ENCODE peak calls at places on chromosomes 5 and 9, in seven cellular contexts. D is CD8-positive, alpha-beta memory T cell; O is CD4-positive, alpha-beta memory T cell; T is neural progenitor cell; P is lower lobe of right lung; M is mammary epithelial cell; F is left lung. L is an unnamed sample.

GRCh38 chr5:35134278-35135030 is 86.7 kb upstream of the AGXT2 start:
- DNase-seq in F (no peak), D (no peak), M (no peak), O (no peak), P (no peak), T (no peak), L (no peak)

GRCh38 chr5:135462304-135462703 is 10.2 kb upstream of the TIFAB start:
- DNase-seq in F (no peak), T (peak; percentile 94), D (peak; percentile 19), P (no peak), O (peak; percentile 54), M (peak; percentile 41), L (peak; percentile 41)

GRCh38 chr5:112283943-112284342 is 135.1 kb downstream of the EPB41L4A start:
- DNase-seq in P (no peak), F (no peak), D (no peak), O (no peak), T (no peak), M (no peak), L (no peak)

GRCh38 chr5:147332643-147333042 is 97.8 kb downstream of the STK32A start:
- DNase-seq in F (no peak), P (no peak), D (no peak), M (no peak), O (no peak), T (peak; percentile 85), L (no peak)

GRCh38 chr5:110951373-110951791 is 120.1 kb upstream of the TSLP start:
- DNase-seq in D (no peak), T (no peak), P (no peak), F (no peak), O (no peak), M (peak; percentile 81), L (no peak)

GRCh38 chr5:168227001-168227400 is 64.4 kb upstream of the WWC1 start:
- DNase-seq in M (peak; percentile 29), F (no peak), T (no peak), D (no peak), P (no peak), O (no peak), L (no peak)

GRCh38 chr5:1006656-1007071 is 1.9 kb upstream of the NKD2 start:
- DNase-seq in P (peak; percentile 28), O (no peak), M (no peak), D (no peak), T (no peak), F (peak; percentile 32), L (peak; percentile 72)

GRCh38 chr5:483434-484184 is 40.6 kb downstream of the EXOC3 start:
- DNase-seq in T (no peak), P (no peak), D (no peak), O (no peak), M (no peak), F (no peak), L (no peak)

GRCh38 chr5:23007226-23007625 is 154.1 kb upstream of the CDH12 start:
- DNase-seq in M (peak; percentile 7), F (no peak), D (no peak), P (no peak), T (no peak), O (no peak), L (no peak)

GRCh38 chr5:146368137-146368536 is 29.5 kb downstream of the POU4F3 start:
- DNase-seq in D (no peak), F (no peak), P (no peak), O (no peak), M (peak; percentile 61), T (no peak), L (no peak)

GRCh38 chr5:59143926-59144333 is 561.1 kb downstream of the RAB3C start:
- DNase-seq in O (no peak), D (no peak), T (no peak), F (no peak), P (no peak), M (no peak), L (no peak)

GRCh38 chr9:128072144-128073021 is 4.4 kb downstream of the SLC25A25 start:
- DNase-seq in O (peak; percentile 74), M (peak; percentile 63), P (peak; percentile 77), F (no peak), T (no peak), D (peak; percentile 45), L (peak; percentile 94)
- H3K4me1 ChIP-seq in O (peaks cover 68% of the 10 kb centered on the region), M (peaks cover 13% of the 10 kb centered on the region), P (peaks cover 74% of the 10 kb centered on the region), F (peaks cover 34% of the 10 kb centered on the region), T (peaks cover 23% of the 10 kb centered on the region), D (peaks cover 46% of the 10 kb centered on the region), L (peaks cover 61% of the 10 kb centered on the region)

GRCh38 chr9:3508531-3509374 is 17.0 kb downstream of the RFX3 start:
- DNase-seq in D (no peak), O (no peak), P (no peak), M (peak; percentile 47), T (no peak), F (no peak), L (no peak)
- H3K4me3 ChIP-seq in D (no peak overlapping the region), O (no peak overlapping the region), P (no peak overlapping the region), M (peak overlapping the region; percentile 33), T (no peak overlapping the region), F (no peak overlapping the region), L (peak overlapping the region; percentile 14)

DNA sequence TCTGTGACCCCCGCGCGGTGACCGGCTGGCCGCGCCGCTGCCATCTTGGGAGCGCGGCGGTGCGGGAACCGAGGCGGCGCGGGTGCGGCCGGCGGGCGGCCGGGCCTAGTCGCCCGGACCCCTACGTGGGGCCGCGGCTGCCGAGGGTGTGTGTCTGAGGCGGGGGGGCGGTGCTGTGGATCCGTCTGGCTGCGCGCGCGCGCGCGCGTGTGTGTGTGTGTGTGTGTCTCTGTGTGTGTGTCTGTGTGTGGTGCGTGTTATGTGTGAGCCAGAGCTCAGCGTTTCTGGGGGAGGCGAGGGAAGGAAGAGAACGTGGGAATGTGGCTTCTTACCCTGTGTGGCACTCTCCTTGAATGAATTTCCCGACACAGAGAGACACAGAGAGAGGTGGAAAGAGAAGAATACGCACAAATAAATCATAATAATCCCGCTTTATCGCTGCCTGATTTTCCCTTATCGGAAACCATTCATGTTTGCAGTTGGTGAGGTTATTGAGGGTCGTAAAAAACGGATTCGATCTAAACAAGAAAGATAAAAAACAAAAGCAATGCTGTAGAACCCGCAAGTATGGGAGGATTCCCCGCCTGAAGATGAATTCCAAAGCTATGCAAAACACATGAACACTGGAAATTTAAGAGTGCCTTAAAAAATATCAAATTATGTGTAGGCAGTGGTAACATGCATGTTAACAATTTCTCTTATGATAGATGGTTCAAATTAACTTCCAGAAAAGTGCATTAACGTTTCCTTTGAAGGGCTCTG is 5.7 kb downstream of the NR2F1 start:
- DNase-seq in F (peak; percentile 58), M (no peak), P (no peak), O (no peak), D (no peak), T (peak; percentile 46), L (no peak)
- H3K27me3 ChIP-seq in F (peaks cover 36% of the 10 kb centered on the region), M (no peaks in the 10 kb centered on the region), P (peaks cover 51% of the 10 kb centered on the region), O (peaks cover 67% of the 10 kb centered on the region), D (peaks cover 42% of the 10 kb centered on the region), T (peaks cover 89% of the 10 kb centered on the region), L (peaks cover 57% of the 10 kb centered on the region)

DNA sequence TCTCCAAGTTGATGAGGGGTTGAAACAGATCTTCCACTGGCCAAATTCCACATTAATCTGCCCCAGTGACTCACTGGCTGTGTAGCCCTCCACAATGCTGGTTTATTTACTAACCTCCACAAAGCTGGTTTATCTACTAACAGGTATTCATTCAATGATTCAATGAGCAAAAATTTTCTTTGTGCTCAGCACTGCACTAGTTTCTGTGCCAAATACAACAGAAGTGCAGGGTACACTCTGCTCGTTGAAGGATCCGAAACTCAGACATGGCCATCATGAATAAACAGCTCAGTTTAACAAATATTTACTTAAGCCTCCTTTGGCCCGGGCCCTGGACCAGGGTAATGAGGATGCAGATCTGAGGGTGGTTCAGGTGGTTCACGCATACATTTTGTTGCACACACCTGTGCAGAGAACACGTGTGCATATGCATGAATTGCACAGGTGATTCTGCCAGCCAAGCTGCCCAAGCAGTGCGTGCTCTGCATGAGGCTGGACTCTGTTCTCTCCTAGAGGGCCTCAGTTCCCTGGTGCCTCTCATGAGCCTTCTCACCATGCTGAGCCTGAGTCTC is 71.0 kb downstream of the SH3PXD2B start:
- DNase-seq in O (no peak), P (no peak), D (no peak), M (peak; percentile 79), F (no peak), T (no peak), L (no peak)
- H3K4me1 ChIP-seq in O (no peaks in the 10 kb centered on the region), P (no peaks in the 10 kb centered on the region), D (no peaks in the 10 kb centered on the region), M (peaks cover 14% of the 10 kb centered on the region), F (no peaks in the 10 kb centered on the region), T (no peaks in the 10 kb centered on the region), L (peaks cover 12% of the 10 kb centered on the region)

DNA sequence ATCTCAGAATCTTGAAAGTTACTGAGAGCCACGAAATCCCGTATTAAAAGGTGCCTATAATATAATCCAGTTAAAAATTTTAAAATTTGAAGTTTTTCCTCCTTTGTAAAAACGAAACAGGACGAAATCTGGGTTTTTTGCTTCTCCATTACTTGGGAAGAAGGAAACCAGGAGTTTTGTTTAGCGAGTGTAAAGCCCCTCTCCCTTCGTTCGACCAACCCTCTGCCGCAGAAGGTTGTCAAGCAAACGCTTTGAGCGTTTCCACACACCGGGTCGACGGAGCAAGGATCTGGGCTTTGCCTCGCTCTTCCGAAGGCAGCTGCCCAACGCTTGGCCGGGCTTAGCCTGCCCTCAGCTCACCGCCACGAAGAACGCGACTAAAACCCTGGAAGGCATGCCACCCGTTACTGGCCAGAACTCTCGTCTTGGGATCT is 1.6 kb upstream of the FOXE1 start:
- DNase-seq in D (no peak), F (no peak), M (no peak), O (no peak), T (peak; percentile 52), P (no peak), L (no peak)
- H3K4me3 ChIP-seq in D (no peak overlapping the region), F (no peak overlapping the region), M (no peak overlapping the region), O (no peak overlapping the region), T (peak overlapping the region; percentile 22), P (peak overlapping the region; percentile 11), L (peak overlapping the region; percentile 50)

L was measured in suprapubic skin.